ENCODE peak calls at places on chromosomes 6 and 20, in ten cellular contexts. W, F, M, Y, H, E, X, A, P and U are unnamed samples.

GRCh38 chr20:961768-962167 is 40.3 kb downstream of the RSPO4 start:
- DNase-seq in W (no peak), F (no peak), M (no peak), Y (no peak), H (no peak), E (no peak), X (no peak), A (no peak), P (no peak), U (no peak)

GRCh38 chr6:52610745-52611355 is 34.0 kb upstream of the TRAM2 start:
- DNase-seq in W (no peak), F (no peak), M (no peak), Y (no peak), H (no peak), E (peak), X (no peak), A (no peak), P (no peak), U (no peak)

GRCh38 chr6:136736281-136736960 is 55.9 kb downstream of the MAP3K5 start:
- DNase-seq in W (no peak), F (no peak), M (no peak), Y (no peak), H (no peak), E (no peak), X (no peak), A (no peak), P (no peak), U (no peak)

GRCh38 chr20:62628691-62629090 is 13.6 kb upstream of the SLCO4A1 start:
- DNase-seq in W (no peak), F (peak), M (peak), Y (no peak), H (no peak), E (no peak), X (no peak), A (no peak), P (no peak), U (no peak)

GRCh38 chr6:89693207-89693606 is 54.7 kb upstream of the LYRM2 start:
- DNase-seq in W (no peak), F (no peak), M (no peak), Y (no peak), H (no peak), E (no peak), X (no peak), A (no peak), P (no peak), U (no peak)

GRCh38 chr20:61643631-61644386 is 391.7 kb downstream of the CDH4 start:
- DNase-seq in W (no peak), F (no peak), M (no peak), Y (no peak), H (no peak), E (no peak), X (peak), A (no peak), P (no peak), U (no peak)

GRCh38 chr6:47207261-47207660 is 102.4 kb downstream of the TNFRSF21 start:
- DNase-seq in W (no peak), F (no peak), M (no peak), Y (no peak), H (no peak), E (no peak), X (no peak), A (no peak), P (no peak), U (no peak)

GRCh38 chr6:51678905-51679620 is 408.4 kb downstream of the PKHD1 start:
- DNase-seq in W (no peak), F (no peak), M (no peak), Y (no peak), H (no peak), E (no peak), X (no peak), A (no peak), P (no peak), U (no peak)

GRCh38 chr20:61120595-61121515 is 131.2 kb upstream of the CDH4 start:
- DNase-seq in W (peak), F (peak), M (peak), Y (no peak), H (peak), E (peak), X (no peak), A (no peak), P (no peak), U (no peak)

GRCh38 chr6:147135211-147135672 is 69.0 kb upstream of the STXBP5 start:
- DNase-seq in W (no peak), F (peak), M (peak), Y (no peak), H (no peak), E (peak), X (no peak), A (no peak), P (no peak), U (no peak)

GRCh38 chr20:38275815-38276550 is 15.4 kb upstream of the KIAA1755 start:
- DNase-seq in W (no peak), F (peak), M (no peak), Y (no peak), H (no peak), E (peak), X (no peak), A (no peak), P (no peak), U (no peak)

GRCh38 chr6:41642960-41643898 is 5.0 kb downstream of the MDFI start:
- DNase-seq in W (no peak), F (no peak), M (no peak), Y (peak), H (no peak), E (no peak), X (no peak), A (no peak), P (no peak), U (no peak)

GRCh38 chr6:142671791-142672190 is 273.2 kb downstream of the HIVEP2 start:
- DNase-seq in W (no peak), F (no peak), M (no peak), Y (no peak), H (no peak), E (no peak), X (no peak), A (no peak), P (no peak), U (no peak)

GRCh38 chr20:6976096-6976495 is 208.6 kb downstream of the BMP2 start:
- DNase-seq in W (no peak), F (no peak), M (no peak), Y (no peak), H (no peak), E (peak), X (no peak), A (no peak), P (no peak), U (no peak)

GRCh38 chr6:112571486-112571885 is 224.4 kb downstream of the RFPL4B start:
- DNase-seq in W (peak), F (no peak), M (no peak), Y (no peak), H (no peak), E (peak), X (peak), A (no peak), P (no peak), U (no peak)

DNA sequence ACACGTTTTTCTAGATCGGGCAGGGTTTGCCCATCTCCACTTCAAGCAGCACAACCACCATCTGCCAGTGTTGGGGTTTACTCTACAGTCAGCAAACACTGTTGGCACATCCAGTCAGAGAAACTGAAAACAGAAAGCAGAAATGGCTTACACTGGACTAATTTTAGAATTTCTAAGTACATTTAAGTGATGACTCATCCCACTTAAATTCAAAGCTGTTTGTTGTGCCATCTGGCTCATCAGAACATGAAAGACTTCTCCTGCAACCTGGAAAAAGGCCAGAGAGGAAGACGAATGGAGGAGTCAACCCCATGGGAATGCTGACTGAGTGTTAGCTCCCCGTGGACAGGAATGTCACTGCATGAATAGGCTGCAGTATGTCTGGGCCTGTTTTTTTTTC is 21.8 kb downstream of the FAM209B start:
- DNase-seq in W (peak), F (peak), M (peak), Y (no peak), H (no peak), E (peak), X (no peak), A (no peak), P (no peak), U (no peak)
- TF ChIP-seq CTCF in W (no peak), F (no peak), M (no peak), Y (no peak), H (no peak), E (peak), X (no peak), A (peak), P (no peak), U (peak)

GRCh38 chr20:53896647-53897046 is 173.7 kb downstream of the BCAS1 start:
- DNase-seq in W (no peak), F (no peak), M (no peak), Y (no peak), H (no peak), E (no peak), X (no peak), A (no peak), P (no peak), U (no peak)

GRCh38 chr20:53896041-53896440 is 174.4 kb downstream of the BCAS1 start:
- DNase-seq in W (no peak), F (no peak), M (no peak), Y (no peak), H (no peak), E (no peak), X (no peak), A (no peak), P (no peak), U (no peak)

GRCh38 chr20:53898558-53898931 is 171.8 kb downstream of the BCAS1 start:
- DNase-seq in W (no peak), F (no peak), M (no peak), Y (no peak), H (no peak), E (no peak), X (no peak), A (no peak), P (no peak), U (no peak)

GRCh38 chr20:53899351-53900167 is 170.8 kb downstream of the BCAS1 start:
- DNase-seq in W (peak), F (peak), M (no peak), Y (no peak), H (peak), E (peak), X (no peak), A (no peak), P (peak), U (no peak)

DNA sequence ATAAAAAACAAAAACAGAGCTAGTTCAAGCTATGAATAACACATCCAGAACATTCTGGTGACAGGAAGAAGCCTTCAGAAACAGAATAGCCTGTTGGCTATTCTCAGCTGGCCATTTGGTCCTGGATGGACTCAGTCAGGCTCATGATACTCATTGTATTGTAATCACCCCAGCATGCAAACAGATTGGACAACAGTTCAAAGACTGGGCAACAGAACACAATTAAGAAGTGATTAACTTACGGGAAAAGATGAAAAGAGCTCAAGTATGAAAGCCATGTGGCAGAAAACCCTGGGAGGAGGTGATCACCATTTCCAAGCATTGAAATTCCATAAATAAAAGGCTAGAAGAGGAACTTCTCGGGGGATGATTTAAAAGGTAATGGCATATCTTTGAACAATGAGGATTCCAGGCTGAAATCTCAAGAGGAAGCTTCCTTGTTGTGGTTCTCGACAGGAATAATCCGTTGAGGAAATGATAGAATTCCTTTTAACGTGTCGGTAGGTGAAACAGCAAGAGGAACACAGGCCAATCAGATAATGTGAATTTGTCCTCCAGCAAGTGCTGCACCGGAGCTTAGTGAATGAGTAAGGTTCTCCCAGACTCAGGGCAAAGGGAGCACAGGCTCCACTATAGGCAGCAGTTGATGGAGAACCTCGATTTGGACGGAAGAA is 172.4 kb downstream of the BCAS1 start:
- DNase-seq in W (no peak), F (no peak), M (no peak), Y (no peak), H (no peak), E (no peak), X (no peak), A (no peak), P (no peak), U (no peak)
- H3K27ac ChIP-seq in W (no peak), F (no peak), M (no peak), Y (peak), H (no peak), E (no peak), X (peak), A (peak), P (no peak), U (no peak)

GRCh38 chr20:25280051-25280573 is 32.2 kb downstream of the PYGB start:
- DNase-seq in W (no peak), F (no peak), M (no peak), Y (peak), H (no peak), E (no peak), X (no peak), A (no peak), P (peak), U (no peak)
- TF ChIP-seq CTCF in W (no peak), F (no peak), M (no peak), Y (no peak), H (no peak), E (no peak), X (no peak), A (no peak), P (no peak), U (no peak)

GRCh38 chr20:32460231-32460630 is 102.1 kb downstream of the ASXL1 start:
- DNase-seq in W (no peak), F (no peak), M (no peak), Y (no peak), H (no peak), E (no peak), X (no peak), A (no peak), P (no peak), U (no peak)

GRCh38 chr20:32456869-32457421 is 98.8 kb downstream of the ASXL1 start:
- DNase-seq in W (no peak), F (peak), M (peak), Y (no peak), H (no peak), E (no peak), X (peak), A (no peak), P (no peak), U (no peak)

GRCh38 chr20:32458837-32459220 is 100.7 kb downstream of the ASXL1 start:
- DNase-seq in W (no peak), F (no peak), M (no peak), Y (no peak), H (no peak), E (no peak), X (no peak), A (no peak), P (no peak), U (no peak)

GRCh38 chr20:32457476-32457986 is 99.4 kb downstream of the ASXL1 start:
- DNase-seq in W (no peak), F (peak), M (peak), Y (peak), H (no peak), E (peak), X (peak), A (no peak), P (no peak), U (no peak)

GRCh38 chr20:32458061-32458836 is 100.1 kb downstream of the ASXL1 start:
- DNase-seq in W (no peak), F (no peak), M (peak), Y (no peak), H (no peak), E (no peak), X (no peak), A (no peak), P (no peak), U (no peak)
- H3K27ac ChIP-seq in W (no peak), F (peak), M (peak), Y (no peak), H (no peak), E (no peak), X (no peak), A (no peak), P (peak), U (no peak)

GRCh38 chr6:73985891-73986290 is 289.9 kb downstream of the CD109 start:
- DNase-seq in W (no peak), F (peak), M (peak), Y (no peak), H (no peak), E (peak), X (no peak), A (no peak), P (no peak), U (no peak)
- TF ChIP-seq CTCF in W (no peak), F (peak), M (peak), Y (no peak), H (no peak), E (peak), X (peak), A (peak), P (no peak), U (peak)